ENCODE peak calls at places on chromosomes 12 and 14, in seven cellular contexts. One of them, this sample, is unnamed.

GRCh38 chr12:89080797-89081470 is 271.4 kb downstream of the DUSP6 start:
- DNase-seq in mesenchymal stem cell: peak
- DNase-seq in H1: no peak
- DNase-seq in H9: no peak
- DNase-seq in IMR-90: peak
- DNase-seq in neuronal stem cell: no peak
- DNase-seq in trophoblast cell: no peak
- DNase-seq in this sample: peak

GRCh38 chr12:89829434-89829975 is 120.9 kb upstream of the ATP2B1 start:
- DNase-seq in mesenchymal stem cell: no peak
- DNase-seq in H1: no peak
- DNase-seq in H9: no peak
- DNase-seq in IMR-90: no peak
- DNase-seq in neuronal stem cell: no peak
- DNase-seq in trophoblast cell: peak
- DNase-seq in this sample: peak

GRCh38 chr14:31270196-31270772 is 62.7 kb upstream of the HECTD1 start:
- DNase-seq in mesenchymal stem cell: no peak
- DNase-seq in H1: no peak
- DNase-seq in H9: peak
- DNase-seq in IMR-90: no peak
- DNase-seq in neuronal stem cell: no peak
- DNase-seq in trophoblast cell: peak
- DNase-seq in this sample: peak

GRCh38 chr12:124871297-124871696 is 7.6 kb upstream of the SCARB1 start:
- DNase-seq in mesenchymal stem cell: no peak
- DNase-seq in H1: no peak
- DNase-seq in H9: no peak
- DNase-seq in IMR-90: no peak
- DNase-seq in neuronal stem cell: no peak
- DNase-seq in trophoblast cell: peak
- DNase-seq in this sample: peak

GRCh38 chr12:89067436-89067835 is 284.9 kb downstream of the DUSP6 start:
- DNase-seq in mesenchymal stem cell: peak
- DNase-seq in H1: no peak
- DNase-seq in H9: no peak
- DNase-seq in IMR-90: peak
- DNase-seq in neuronal stem cell: no peak
- DNase-seq in trophoblast cell: peak
- DNase-seq in this sample: no peak

GRCh38 chr12:40382217-40382616 is 157.4 kb downstream of the LRRK2 start:
- DNase-seq in mesenchymal stem cell: no peak
- DNase-seq in H1: no peak
- DNase-seq in H9: no peak
- DNase-seq in IMR-90: no peak
- DNase-seq in neuronal stem cell: no peak
- DNase-seq in trophoblast cell: no peak
- DNase-seq in this sample: no peak

GRCh38 chr14:102931580-102932285 is 9.3 kb downstream of the AMN start:
- DNase-seq in mesenchymal stem cell: no peak
- DNase-seq in H1: no peak
- DNase-seq in H9: no peak
- DNase-seq in IMR-90: no peak
- DNase-seq in neuronal stem cell: no peak
- DNase-seq in trophoblast cell: no peak
- DNase-seq in this sample: no peak

GRCh38 chr14:39174560-39175444 is at the start of gene PNN:
- DNase-seq in mesenchymal stem cell: peak
- DNase-seq in H1: peak
- DNase-seq in H9: peak
- DNase-seq in IMR-90: peak
- DNase-seq in neuronal stem cell: peak
- DNase-seq in trophoblast cell: peak
- DNase-seq in this sample: peak

GRCh38 chr12:25436206-25436912 is 116.7 kb downstream of the LMNTD1 start:
- DNase-seq in mesenchymal stem cell: peak
- DNase-seq in H1: no peak
- DNase-seq in H9: peak
- DNase-seq in IMR-90: peak
- DNase-seq in neuronal stem cell: peak
- DNase-seq in trophoblast cell: peak
- DNase-seq in this sample: peak

GRCh38 chr14:50397461-50398196 is 948 bp upstream of the CDKL1 start:
- DNase-seq in mesenchymal stem cell: no peak
- DNase-seq in H1: no peak
- DNase-seq in H9: no peak
- DNase-seq in IMR-90: no peak
- DNase-seq in neuronal stem cell: no peak
- DNase-seq in trophoblast cell: peak
- DNase-seq in this sample: no peak

GRCh38 chr12:47711448-47711847 is 5.6 kb upstream of the RPAP3 start:
- DNase-seq in mesenchymal stem cell: no peak
- DNase-seq in H1: no peak
- DNase-seq in H9: peak
- DNase-seq in IMR-90: no peak
- DNase-seq in neuronal stem cell: no peak
- DNase-seq in trophoblast cell: no peak
- DNase-seq in this sample: no peak

GRCh38 chr12:49187184-49187583 is 1.7 kb downstream of the TUBA1A start:
- DNase-seq in mesenchymal stem cell: peak
- DNase-seq in H1: no peak
- DNase-seq in H9: no peak
- DNase-seq in IMR-90: peak
- DNase-seq in neuronal stem cell: no peak
- DNase-seq in trophoblast cell: no peak
- DNase-seq in this sample: no peak

GRCh38 chr12:14193623-14194022 is 171.9 kb upstream of the ATF7IP start:
- DNase-seq in mesenchymal stem cell: no peak
- DNase-seq in H1: no peak
- DNase-seq in H9: peak
- DNase-seq in IMR-90: no peak
- DNase-seq in neuronal stem cell: no peak
- DNase-seq in trophoblast cell: no peak
- DNase-seq in this sample: no peak

GRCh38 chr12:49538740-49539403 is at the start of gene KCNH3:
- DNase-seq in mesenchymal stem cell: peak
- DNase-seq in H1: no peak
- DNase-seq in H9: peak
- DNase-seq in IMR-90: peak
- DNase-seq in neuronal stem cell: peak
- DNase-seq in trophoblast cell: peak
- DNase-seq in this sample: peak

GRCh38 chr12:51488281-51488680 is 63.6 kb downstream of the SLC4A8 start:
- DNase-seq in mesenchymal stem cell: no peak
- DNase-seq in H1: no peak
- DNase-seq in H9: no peak
- DNase-seq in IMR-90: peak
- DNase-seq in neuronal stem cell: no peak
- DNase-seq in trophoblast cell: no peak
- DNase-seq in this sample: no peak

GRCh38 chr14:21024668-21025373 is at the start of gene NDRG2:
- DNase-seq in mesenchymal stem cell: peak
- DNase-seq in H1: no peak
- DNase-seq in H9: peak
- DNase-seq in IMR-90: no peak
- DNase-seq in neuronal stem cell: peak
- DNase-seq in trophoblast cell: peak
- DNase-seq in this sample: peak

GRCh38 chr14:20606190-20606901 is 15.2 kb upstream of the RNASE12 start:
- DNase-seq in mesenchymal stem cell: no peak
- DNase-seq in H1: no peak
- DNase-seq in H9: peak
- DNase-seq in IMR-90: peak
- DNase-seq in neuronal stem cell: no peak
- DNase-seq in trophoblast cell: peak
- DNase-seq in this sample: peak

GRCh38 chr14:21476526-21476924 is 234 bp downstream of the RAB2B start:
- DNase-seq in mesenchymal stem cell: peak
- DNase-seq in H1: no peak
- DNase-seq in H9: no peak
- DNase-seq in IMR-90: no peak
- DNase-seq in neuronal stem cell: no peak
- DNase-seq in trophoblast cell: no peak
- DNase-seq in this sample: no peak

GRCh38 chr12:124322271-124322998 is 27.5 kb downstream of the RFLNA start:
- DNase-seq in mesenchymal stem cell: peak
- DNase-seq in H1: no peak
- DNase-seq in H9: no peak
- DNase-seq in IMR-90: peak
- DNase-seq in neuronal stem cell: no peak
- DNase-seq in trophoblast cell: peak
- DNase-seq in this sample: no peak

GRCh38 chr14:63852271-63852816 is 460 bp upstream of the SYNE2 start:
- DNase-seq in mesenchymal stem cell: peak
- DNase-seq in H1: no peak
- DNase-seq in H9: no peak
- DNase-seq in IMR-90: peak
- DNase-seq in neuronal stem cell: no peak
- DNase-seq in trophoblast cell: peak
- DNase-seq in this sample: peak

GRCh38 chr12:116370886-116371580 is 93.5 kb upstream of the MED13L start:
- DNase-seq in mesenchymal stem cell: peak
- DNase-seq in H1: no peak
- DNase-seq in H9: no peak
- DNase-seq in IMR-90: no peak
- DNase-seq in neuronal stem cell: no peak
- DNase-seq in trophoblast cell: peak
- DNase-seq in this sample: no peak

GRCh38 chr12:2625267-2625666 is 169.5 kb upstream of the FKBP4 start:
- DNase-seq in mesenchymal stem cell: no peak
- DNase-seq in H1: no peak
- DNase-seq in H9: peak
- DNase-seq in IMR-90: no peak
- DNase-seq in neuronal stem cell: no peak
- DNase-seq in trophoblast cell: peak
- DNase-seq in this sample: peak

GRCh38 chr12:114625294-114625851 is 58.6 kb downstream of the TBX3 start:
- DNase-seq in mesenchymal stem cell: peak
- DNase-seq in H1: peak
- DNase-seq in H9: peak
- DNase-seq in IMR-90: peak
- DNase-seq in neuronal stem cell: peak
- DNase-seq in trophoblast cell: peak
- DNase-seq in this sample: peak

GRCh38 chr12:3319723-3320492 is 171.1 kb upstream of the PRMT8 start:
- DNase-seq in mesenchymal stem cell: no peak
- DNase-seq in H1: no peak
- DNase-seq in H9: no peak
- DNase-seq in IMR-90: no peak
- DNase-seq in neuronal stem cell: no peak
- DNase-seq in trophoblast cell: no peak
- DNase-seq in this sample: no peak

DNA sequence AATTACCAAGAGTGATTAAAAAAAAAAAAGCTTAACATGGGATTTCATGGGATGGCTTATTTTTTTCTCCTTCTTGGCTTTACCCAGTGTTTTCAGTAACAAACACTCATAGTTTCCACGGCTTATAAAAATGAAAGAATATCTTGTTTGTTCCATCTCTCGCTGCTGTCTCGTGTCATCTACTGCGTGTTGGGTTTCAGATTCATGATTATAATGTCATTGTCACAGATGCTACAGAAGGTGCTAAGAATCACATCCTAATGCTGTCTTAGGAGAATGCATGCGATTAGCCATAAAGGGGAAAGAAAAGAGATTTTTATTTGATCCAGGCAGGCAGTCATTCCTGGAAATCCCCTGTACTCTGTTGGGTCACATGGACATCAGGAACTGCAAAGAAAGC is 1267.6 kb upstream of the TMEM132C start:
- DNase-seq in mesenchymal stem cell: no peak
- DNase-seq in H1: no peak
- DNase-seq in H9: no peak
- DNase-seq in IMR-90: no peak
- DNase-seq in neuronal stem cell: no peak
- DNase-seq in trophoblast cell: no peak
- DNase-seq in this sample: no peak
- H3K23ac ChIP-seq in mesenchymal stem cell: no peak
- H3K23ac ChIP-seq in H1: no peak
- H3K23ac ChIP-seq in H9: no peak
- H3K23ac ChIP-seq in IMR-90: no peak
- H3K23ac ChIP-seq in neuronal stem cell: no peak
- H3K23ac ChIP-seq in trophoblast cell: no peak
- H3K23ac ChIP-seq in this sample: no peak

DNA sequence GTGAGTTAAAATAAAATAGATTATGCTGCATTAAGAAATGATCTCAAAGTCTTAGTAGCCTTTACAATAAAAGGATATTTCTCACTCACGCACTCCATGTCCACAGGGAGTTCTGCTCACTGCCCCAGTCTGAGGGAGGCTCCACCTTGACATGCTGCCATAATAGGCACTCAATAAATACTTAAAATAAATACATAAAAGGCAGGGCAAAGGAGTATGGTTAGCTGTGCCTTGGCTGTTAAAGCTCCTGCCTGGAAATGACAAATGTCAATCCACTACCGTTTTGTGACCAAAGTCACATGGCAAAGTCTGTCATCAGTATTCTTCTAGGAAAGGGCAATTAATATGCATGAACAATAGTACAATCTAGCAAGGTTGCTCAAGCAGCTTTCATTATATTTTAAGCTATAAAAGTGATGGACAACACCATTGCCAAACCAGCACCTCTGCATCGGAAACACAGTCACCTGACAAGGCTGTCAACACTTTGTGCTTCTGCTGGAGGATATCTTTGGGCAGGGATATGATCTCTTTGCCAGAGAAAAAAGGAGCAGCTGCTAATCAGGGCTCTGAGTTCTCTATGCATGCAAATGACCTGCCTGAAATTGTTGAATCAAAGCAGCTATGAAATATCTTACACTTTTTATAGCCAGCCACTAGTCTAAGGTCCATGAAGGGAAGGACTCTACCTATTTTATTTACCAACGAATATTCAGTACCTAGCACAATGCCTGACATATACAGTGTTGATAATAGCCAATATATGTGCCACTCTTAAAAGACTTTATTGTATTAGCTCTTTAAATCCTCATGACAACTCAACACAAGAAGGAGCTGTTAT is 90.1 kb downstream of the PTPRR start:
- DNase-seq in mesenchymal stem cell: no peak
- DNase-seq in H1: no peak
- DNase-seq in H9: no peak
- DNase-seq in IMR-90: no peak
- DNase-seq in neuronal stem cell: no peak
- DNase-seq in trophoblast cell: no peak
- DNase-seq in this sample: no peak
- H3K23ac ChIP-seq in mesenchymal stem cell: no peak
- H3K23ac ChIP-seq in H1: no peak
- H3K23ac ChIP-seq in H9: no peak
- H3K23ac ChIP-seq in IMR-90: no peak
- H3K23ac ChIP-seq in neuronal stem cell: no peak
- H3K23ac ChIP-seq in trophoblast cell: no peak
- H3K23ac ChIP-seq in this sample: no peak

GRCh38 chr14:84792722-84793410 is 737.1 kb upstream of the FLRT2 start:
- DNase-seq in mesenchymal stem cell: peak
- DNase-seq in H1: no peak
- DNase-seq in H9: no peak
- DNase-seq in IMR-90: no peak
- DNase-seq in neuronal stem cell: no peak
- DNase-seq in trophoblast cell: no peak
- DNase-seq in this sample: peak
- H3K23ac ChIP-seq in mesenchymal stem cell: no peak
- H3K23ac ChIP-seq in H1: no peak
- H3K23ac ChIP-seq in H9: no peak
- H3K23ac ChIP-seq in IMR-90: no peak
- H3K23ac ChIP-seq in neuronal stem cell: no peak
- H3K23ac ChIP-seq in trophoblast cell: peak
- H3K23ac ChIP-seq in this sample: no peak

GRCh38 chr12:39116877-39117276 is 211.5 kb upstream of the CPNE8 start:
- DNase-seq in mesenchymal stem cell: no peak
- DNase-seq in H1: no peak
- DNase-seq in H9: no peak
- DNase-seq in IMR-90: no peak
- DNase-seq in neuronal stem cell: no peak
- DNase-seq in trophoblast cell: no peak
- DNase-seq in this sample: no peak
- H3K23ac ChIP-seq in mesenchymal stem cell: no peak
- H3K23ac ChIP-seq in H1: no peak
- H3K23ac ChIP-seq in H9: no peak
- H3K23ac ChIP-seq in IMR-90: no peak
- H3K23ac ChIP-seq in neuronal stem cell: no peak
- H3K23ac ChIP-seq in trophoblast cell: no peak
- H3K23ac ChIP-seq in this sample: no peak

This sample was measured in mesendoderm.